ENCODE peak calls at places on chromosomes 13 and 19, in ten cellular contexts. One of them, this sample, is unnamed.

GRCh38 chr19:6209233-6209632 is 70.5 kb downstream of the MLLT1 start:
- DNase-seq in caudate nucleus: no peak
- DNase-seq in adrenal gland: no peak
- DNase-seq in stomach: no peak
- DNase-seq in ELF-1: no peak
- DNase-seq in IMR-90: no peak
- DNase-seq in GM18507: no peak
- DNase-seq in coronary artery: no peak
- DNase-seq in HFF-Myc: no peak
- DNase-seq in HEK293T: no peak
- DNase-seq in this sample: no peak

GRCh38 chr19:13484141-13484540 is 22.1 kb downstream of the CACNA1A start:
- DNase-seq in GM18507: no peak
- DNase-seq in adrenal gland: no peak
- DNase-seq in HEK293T: no peak
- DNase-seq in coronary artery: no peak
- DNase-seq in stomach: no peak
- DNase-seq in HFF-Myc: no peak
- DNase-seq in ELF-1: no peak
- DNase-seq in caudate nucleus: no peak
- DNase-seq in IMR-90: peak; percentile 22
- DNase-seq in this sample: no peak

GRCh38 chr13:40149611-40150283 is 494.3 kb downstream of the COG6 start:
- DNase-seq in HFF-Myc: peak; percentile 42
- DNase-seq in ELF-1: no peak
- DNase-seq in IMR-90: peak; percentile 53
- DNase-seq in GM18507: no peak
- DNase-seq in HEK293T: no peak
- DNase-seq in coronary artery: no peak
- DNase-seq in adrenal gland: peak; percentile 45
- DNase-seq in caudate nucleus: peak; percentile 17
- DNase-seq in stomach: no peak
- DNase-seq in this sample: no peak

GRCh38 chr13:41418751-41419150 is 38.6 kb upstream of the RGCC start:
- DNase-seq in HEK293T: no peak
- DNase-seq in ELF-1: no peak
- DNase-seq in coronary artery: no peak
- DNase-seq in adrenal gland: no peak
- DNase-seq in IMR-90: no peak
- DNase-seq in GM18507: no peak
- DNase-seq in caudate nucleus: no peak
- DNase-seq in stomach: no peak
- DNase-seq in HFF-Myc: no peak
- DNase-seq in this sample: no peak

GRCh38 chr19:35216833-35217707 is 11.5 kb downstream of the FAM187B start:
- DNase-seq in adrenal gland: peak; percentile 59
- DNase-seq in ELF-1: peak; percentile 68
- DNase-seq in coronary artery: peak; percentile 59
- DNase-seq in HFF-Myc: no peak
- DNase-seq in caudate nucleus: no peak
- DNase-seq in GM18507: no peak
- DNase-seq in stomach: peak; percentile 60
- DNase-seq in HEK293T: no peak
- DNase-seq in IMR-90: no peak
- DNase-seq in this sample: peak; percentile 48

GRCh38 chr13:50128406-50129048 is 113.3 kb downstream of the KCNRG start:
- DNase-seq in GM18507: no peak
- DNase-seq in adrenal gland: no peak
- DNase-seq in HEK293T: no peak
- DNase-seq in caudate nucleus: no peak
- DNase-seq in coronary artery: no peak
- DNase-seq in IMR-90: no peak
- DNase-seq in stomach: no peak
- DNase-seq in HFF-Myc: no peak
- DNase-seq in ELF-1: peak; percentile 58
- DNase-seq in this sample: no peak

GRCh38 chr13:38804536-38804935 is 117.7 kb downstream of the FREM2 start:
- DNase-seq in adrenal gland: no peak
- DNase-seq in stomach: no peak
- DNase-seq in HFF-Myc: no peak
- DNase-seq in GM18507: no peak
- DNase-seq in ELF-1: no peak
- DNase-seq in IMR-90: no peak
- DNase-seq in coronary artery: no peak
- DNase-seq in caudate nucleus: no peak
- DNase-seq in HEK293T: no peak
- DNase-seq in this sample: no peak

GRCh38 chr19:43906774-43907173 is 28.3 kb downstream of the ZNF45 start:
- DNase-seq in ELF-1: no peak
- DNase-seq in caudate nucleus: no peak
- DNase-seq in coronary artery: no peak
- DNase-seq in adrenal gland: no peak
- DNase-seq in GM18507: no peak
- DNase-seq in stomach: no peak
- DNase-seq in HFF-Myc: no peak
- DNase-seq in HEK293T: no peak
- DNase-seq in IMR-90: no peak
- DNase-seq in this sample: no peak

GRCh38 chr19:32469796-32470195 is 64.2 kb downstream of the DPY19L3 start:
- DNase-seq in IMR-90: peak; percentile 50
- DNase-seq in HEK293T: no peak
- DNase-seq in adrenal gland: no peak
- DNase-seq in coronary artery: no peak
- DNase-seq in HFF-Myc: peak; percentile 15
- DNase-seq in ELF-1: no peak
- DNase-seq in GM18507: no peak
- DNase-seq in stomach: no peak
- DNase-seq in caudate nucleus: no peak
- DNase-seq in this sample: no peak

GRCh38 chr19:30566681-30567420 is 194.7 kb downstream of the ZNF536 start:
- DNase-seq in HFF-Myc: no peak
- DNase-seq in stomach: no peak
- DNase-seq in adrenal gland: no peak
- DNase-seq in HEK293T: no peak
- DNase-seq in IMR-90: no peak
- DNase-seq in coronary artery: no peak
- DNase-seq in ELF-1: no peak
- DNase-seq in GM18507: no peak
- DNase-seq in caudate nucleus: no peak
- DNase-seq in this sample: no peak

GRCh38 chr19:19630062-19630414 is 2.0 kb upstream of the LPAR2 start:
- DNase-seq in HEK293T: no peak
- DNase-seq in HFF-Myc: no peak
- DNase-seq in IMR-90: no peak
- DNase-seq in caudate nucleus: no peak
- DNase-seq in adrenal gland: no peak
- DNase-seq in coronary artery: no peak
- DNase-seq in stomach: no peak
- DNase-seq in ELF-1: no peak
- DNase-seq in GM18507: no peak
- DNase-seq in this sample: no peak

GRCh38 chr13:113827021-113827420 is 36.9 kb downstream of the GAS6 start:
- DNase-seq in HEK293T: no peak
- DNase-seq in stomach: no peak
- DNase-seq in GM18507: no peak
- DNase-seq in HFF-Myc: no peak
- DNase-seq in coronary artery: no peak
- DNase-seq in ELF-1: no peak
- DNase-seq in caudate nucleus: no peak
- DNase-seq in IMR-90: no peak
- DNase-seq in adrenal gland: no peak
- DNase-seq in this sample: no peak

GRCh38 chr13:80276371-80277289 is 64.3 kb downstream of the SPRY2 start:
- DNase-seq in HFF-Myc: no peak
- DNase-seq in adrenal gland: no peak
- DNase-seq in GM18507: no peak
- DNase-seq in ELF-1: peak; percentile 37
- DNase-seq in HEK293T: peak; percentile 39
- DNase-seq in IMR-90: peak; percentile 23
- DNase-seq in stomach: no peak
- DNase-seq in caudate nucleus: peak; percentile 6
- DNase-seq in coronary artery: no peak
- DNase-seq in this sample: peak; percentile 9

GRCh38 chr19:5186293-5187050 is 154.1 kb downstream of the PTPRS start:
- DNase-seq in coronary artery: no peak
- DNase-seq in ELF-1: no peak
- DNase-seq in GM18507: no peak
- DNase-seq in HEK293T: no peak
- DNase-seq in adrenal gland: no peak
- DNase-seq in stomach: no peak
- DNase-seq in caudate nucleus: no peak
- DNase-seq in HFF-Myc: peak; percentile 46
- DNase-seq in IMR-90: peak; percentile 67
- DNase-seq in this sample: peak; percentile 95

GRCh38 chr19:18044825-18045304 is 36.9 kb downstream of the ARRDC2 start:
- DNase-seq in adrenal gland: peak; percentile 70
- DNase-seq in ELF-1: peak; percentile 50
- DNase-seq in HFF-Myc: no peak
- DNase-seq in stomach: peak; percentile 86
- DNase-seq in coronary artery: peak; percentile 84
- DNase-seq in IMR-90: peak; percentile 76
- DNase-seq in HEK293T: no peak
- DNase-seq in caudate nucleus: peak; percentile 20
- DNase-seq in GM18507: peak; percentile 84
- DNase-seq in this sample: peak; percentile 59

GRCh38 chr19:55115446-55116065 is 1.9 kb downstream of the PPP1R12C start:
- DNase-seq in GM18507: no peak
- DNase-seq in caudate nucleus: no peak
- DNase-seq in adrenal gland: no peak
- DNase-seq in IMR-90: peak; percentile 62
- DNase-seq in ELF-1: no peak
- DNase-seq in stomach: no peak
- DNase-seq in HEK293T: no peak
- DNase-seq in coronary artery: no peak
- DNase-seq in HFF-Myc: no peak
- DNase-seq in this sample: no peak

GRCh38 chr19:49150944-49151243 is 4.3 kb downstream of the HRC start:
- DNase-seq in ELF-1: no peak
- DNase-seq in GM18507: no peak
- DNase-seq in HFF-Myc: no peak
- DNase-seq in stomach: no peak
- DNase-seq in IMR-90: no peak
- DNase-seq in caudate nucleus: no peak
- DNase-seq in adrenal gland: no peak
- DNase-seq in coronary artery: no peak
- DNase-seq in HEK293T: no peak
- DNase-seq in this sample: no peak

GRCh38 chr13:113458218-113459065 is 5.2 kb upstream of the ADPRHL1 start:
- DNase-seq in IMR-90: peak; percentile 55
- DNase-seq in HFF-Myc: no peak
- DNase-seq in coronary artery: no peak
- DNase-seq in caudate nucleus: no peak
- DNase-seq in GM18507: no peak
- DNase-seq in HEK293T: peak; percentile 14
- DNase-seq in adrenal gland: peak; percentile 19
- DNase-seq in stomach: no peak
- DNase-seq in ELF-1: peak; percentile 88
- DNase-seq in this sample: no peak

GRCh38 chr19:45492627-45493470 is 4.0 kb downstream of the RTN2 start:
- DNase-seq in HEK293T: peak; percentile 52
- DNase-seq in GM18507: no peak
- DNase-seq in HFF-Myc: no peak
- DNase-seq in IMR-90: peak; percentile 80
- DNase-seq in coronary artery: no peak
- DNase-seq in ELF-1: peak; percentile 88
- DNase-seq in adrenal gland: peak; percentile 67
- DNase-seq in stomach: no peak
- DNase-seq in caudate nucleus: no peak
- DNase-seq in this sample: peak; percentile 63

GRCh38 chr19:31285744-31286143 is 63.5 kb downstream of the TSHZ3 start:
- DNase-seq in adrenal gland: no peak
- DNase-seq in caudate nucleus: no peak
- DNase-seq in coronary artery: no peak
- DNase-seq in ELF-1: no peak
- DNase-seq in HEK293T: no peak
- DNase-seq in HFF-Myc: no peak
- DNase-seq in IMR-90: peak; percentile 64
- DNase-seq in stomach: no peak
- DNase-seq in GM18507: no peak
- DNase-seq in this sample: no peak

GRCh38 chr19:13864513-13865242 is 12.3 kb upstream of the NANOS3 start:
- DNase-seq in ELF-1: no peak
- DNase-seq in coronary artery: no peak
- DNase-seq in caudate nucleus: no peak
- DNase-seq in IMR-90: no peak
- DNase-seq in adrenal gland: no peak
- DNase-seq in GM18507: no peak
- DNase-seq in HFF-Myc: no peak
- DNase-seq in stomach: no peak
- DNase-seq in HEK293T: no peak
- DNase-seq in this sample: no peak

GRCh38 chr13:80132741-80133601 is 208.0 kb downstream of the SPRY2 start:
- DNase-seq in GM18507: no peak
- DNase-seq in ELF-1: peak; percentile 64
- DNase-seq in caudate nucleus: peak; percentile 78
- DNase-seq in HFF-Myc: no peak
- DNase-seq in stomach: peak; percentile 54
- DNase-seq in IMR-90: peak; percentile 62
- DNase-seq in coronary artery: peak; percentile 86
- DNase-seq in HEK293T: peak; percentile 89
- DNase-seq in adrenal gland: peak; percentile 50
- DNase-seq in this sample: no peak

GRCh38 chr19:21092107-21092506 is 10.1 kb downstream of the ZNF714 start:
- DNase-seq in coronary artery: no peak
- DNase-seq in GM18507: no peak
- DNase-seq in HEK293T: no peak
- DNase-seq in HFF-Myc: peak; percentile 33
- DNase-seq in caudate nucleus: no peak
- DNase-seq in ELF-1: no peak
- DNase-seq in IMR-90: peak; percentile 14
- DNase-seq in adrenal gland: no peak
- DNase-seq in stomach: no peak
- DNase-seq in this sample: no peak

GRCh38 chr13:52399708-52400107 is 6.3 kb downstream of the THSD1 start:
- DNase-seq in caudate nucleus: no peak
- DNase-seq in HFF-Myc: no peak
- DNase-seq in adrenal gland: no peak
- DNase-seq in GM18507: no peak
- DNase-seq in IMR-90: peak; percentile 41
- DNase-seq in ELF-1: no peak
- DNase-seq in stomach: no peak
- DNase-seq in coronary artery: no peak
- DNase-seq in HEK293T: no peak
- DNase-seq in this sample: peak; percentile 14

GRCh38 chr19:10339380-10339960 is at the start of gene ICAM3:
- DNase-seq in HFF-Myc: no peak
- DNase-seq in ELF-1: peak; percentile 12
- DNase-seq in adrenal gland: no peak
- DNase-seq in GM18507: no peak
- DNase-seq in caudate nucleus: no peak
- DNase-seq in IMR-90: no peak
- DNase-seq in stomach: peak; percentile 36
- DNase-seq in HEK293T: no peak
- DNase-seq in coronary artery: no peak
- DNase-seq in this sample: no peak

This sample was measured in trophoblast cell.